ENCODE peak calls at places on chromosomes 7 and 10, in five cellular contexts. I, Z, O, B and N are unnamed samples.

GRCh38 chr10:92103376-92104084 is 180.0 kb downstream of the BTAF1 start:
- DNase-seq in I (no peak), Z (no peak), O (peak), B (no peak), N (no peak)

GRCh38 chr10:43869669-43870322 is 221.1 kb upstream of the ZNF32 start:
- DNase-seq in I (no peak), Z (no peak), O (no peak), B (no peak), N (no peak)

GRCh38 chr10:60943372-60944158 is 420 bp downstream of the RHOBTB1 start:
- DNase-seq in I (peak), Z (peak), O (peak), B (peak), N (peak)

GRCh38 chr10:1142596-1142995 is 86.4 kb downstream of the WDR37 start:
- DNase-seq in I (no peak), Z (no peak), O (no peak), B (no peak), N (no peak)

GRCh38 chr10:79111427-79111826 is 42.7 kb downstream of the ZMIZ1 start:
- DNase-seq in I (no peak), Z (no peak), O (peak), B (no peak), N (no peak)

GRCh38 chr10:69232252-69232651 is 12.1 kb downstream of the HKDC1 start:
- DNase-seq in I (no peak), Z (no peak), O (peak), B (no peak), N (no peak)

GRCh38 chr7:712601-713457 is 13.7 kb upstream of the DNAAF5 start:
- DNase-seq in I (no peak), Z (no peak), O (no peak), B (no peak), N (no peak)

GRCh38 chr10:13740416-13740815 is 153.7 kb downstream of the PRPF18 start:
- DNase-seq in I (no peak), Z (no peak), O (no peak), B (no peak), N (no peak)

GRCh38 chr10:124349231-124349992 is 69.3 kb downstream of the OAT start:
- DNase-seq in I (no peak), Z (no peak), O (no peak), B (peak), N (no peak)

GRCh38 chr7:73999664-74000420 is 28.1 kb upstream of the ELN start:
- DNase-seq in I (peak), Z (no peak), O (peak), B (peak), N (no peak)

DNA sequence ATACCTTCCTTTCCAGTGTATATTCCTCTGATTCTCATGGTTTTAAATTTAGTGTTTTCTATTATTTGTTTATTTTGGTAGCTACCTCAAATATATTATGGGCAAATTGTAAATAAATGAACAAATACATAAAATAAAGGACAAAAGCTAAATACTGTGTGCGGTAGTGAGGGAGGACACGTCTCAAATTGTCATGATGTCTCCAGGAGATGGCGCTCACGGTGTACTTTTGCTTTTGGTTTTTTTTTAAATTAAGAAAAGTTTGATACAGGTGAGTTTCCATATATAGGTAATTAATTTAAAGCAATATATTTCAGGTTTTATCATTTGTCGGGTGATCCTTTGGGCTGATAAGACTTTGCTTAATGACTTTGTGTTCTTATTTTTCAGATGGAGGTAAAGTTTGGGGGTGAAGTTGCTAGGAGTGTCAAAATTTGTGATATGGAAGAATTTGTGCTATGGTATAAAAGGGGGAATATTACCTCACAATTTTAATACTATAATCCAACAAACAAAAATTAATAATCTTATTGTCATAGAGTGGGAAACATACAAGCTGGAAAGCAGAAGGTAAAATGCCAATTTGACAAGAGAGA is 68.4 kb upstream of the TMEM229A start:
- DNase-seq in I (no peak), Z (no peak), O (peak), B (peak), N (no peak)
- TF ChIP-seq CTCF in I (no peak), Z (peak), O (peak), B (peak), N (no peak)

DNA sequence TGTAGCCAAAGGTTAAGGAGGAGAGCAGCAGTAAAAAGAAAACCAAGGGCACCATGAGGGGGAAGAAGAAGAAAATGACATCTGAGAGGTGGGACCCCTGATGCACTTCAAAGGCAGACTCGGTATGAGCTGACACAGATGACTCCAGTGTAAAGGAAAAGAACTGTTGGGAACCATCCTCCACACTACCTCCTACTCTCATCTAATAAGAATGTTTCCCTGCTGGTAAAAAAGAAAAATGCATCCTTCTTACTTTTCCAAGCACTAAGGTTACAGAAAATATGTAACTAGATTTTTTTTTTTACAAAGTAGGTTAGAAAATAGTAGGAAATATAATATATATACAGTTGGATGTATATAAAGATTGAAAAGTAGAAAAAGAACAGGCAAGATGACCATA is 16.9 kb downstream of the TAS2R41 start:
- DNase-seq in I (no peak), Z (no peak), O (no peak), B (no peak), N (no peak)
- TF ChIP-seq CTCF in I (peak), Z (peak), O (peak), B (no peak), N (no peak)

DNA sequence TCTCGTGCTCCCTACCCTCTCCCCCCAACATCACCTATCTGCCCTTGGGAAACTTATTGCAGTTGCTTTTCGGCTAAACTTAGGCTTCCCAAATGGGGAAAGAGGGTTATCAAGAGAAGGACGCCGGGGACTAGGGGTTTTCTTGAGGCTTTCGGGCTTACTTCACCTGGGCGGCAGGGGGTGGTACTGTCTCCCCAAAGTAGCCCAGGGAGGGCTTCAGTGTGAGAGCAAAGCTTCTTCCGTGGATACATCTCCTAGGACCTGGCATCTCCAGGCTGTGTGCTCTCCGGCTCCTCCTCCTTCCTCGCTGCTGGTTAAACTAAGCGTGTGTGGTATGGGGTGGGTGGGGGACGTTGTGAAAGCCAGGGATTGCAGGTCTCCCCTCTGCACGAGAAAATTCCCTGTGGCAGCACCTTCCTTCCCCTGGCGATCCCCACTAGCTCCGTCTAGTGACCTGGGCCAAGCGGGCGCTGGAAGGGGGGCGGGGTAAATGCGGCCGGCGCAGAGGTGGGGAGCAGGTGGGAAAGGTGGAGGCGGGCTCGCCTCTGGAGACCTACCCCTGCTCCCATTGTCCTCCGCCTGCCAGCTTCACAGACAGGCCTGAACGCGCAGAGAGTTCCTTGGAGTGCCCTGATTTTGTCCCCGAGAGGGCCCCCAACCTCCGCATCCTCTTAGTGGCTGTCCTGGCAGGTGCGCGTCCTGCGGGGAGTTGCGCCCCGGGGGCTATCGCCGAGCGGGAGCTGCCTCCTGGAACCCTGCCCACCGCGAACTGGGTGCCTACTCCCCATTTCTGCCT is 1.2 kb downstream of the PLXDC2 start:
- DNase-seq in I (no peak), Z (peak), O (no peak), B (no peak), N (no peak)
- TF ChIP-seq CTCF in I (peak), Z (no peak), O (peak), B (no peak), N (no peak)

DNA sequence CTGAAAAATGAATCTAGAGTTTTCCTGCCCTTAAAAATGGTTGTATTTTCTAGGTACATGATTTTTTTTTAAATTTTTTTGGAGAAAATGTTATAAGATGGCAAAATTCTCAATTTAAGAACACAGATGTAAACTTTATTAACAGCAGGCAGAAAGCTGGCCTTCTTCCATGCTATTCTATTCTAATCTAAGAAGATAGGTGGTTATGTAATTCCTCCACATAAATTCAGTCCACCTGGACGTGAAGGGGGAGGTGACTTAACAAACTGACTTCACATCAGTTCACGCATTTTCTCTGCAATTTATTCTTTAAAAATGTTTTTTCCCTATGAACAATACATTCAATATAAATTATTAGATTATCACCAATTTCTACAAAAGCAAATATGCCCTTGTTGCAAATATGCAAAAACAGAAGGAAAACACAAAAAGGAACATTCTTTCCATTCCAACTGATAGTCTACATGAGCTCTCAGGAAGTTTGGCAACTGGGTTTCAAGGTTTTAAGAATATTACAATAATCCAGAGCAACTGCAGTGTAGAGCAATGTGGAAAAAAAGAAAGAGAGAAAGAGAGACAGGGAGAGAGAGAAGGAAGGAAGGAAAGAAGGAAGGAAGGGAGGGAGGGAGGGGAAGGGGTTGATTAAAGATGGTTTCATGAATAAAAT is 76.8 kb downstream of the HIBADH start:
- DNase-seq in I (no peak), Z (no peak), O (peak), B (no peak), N (no peak)
- TF ChIP-seq CTCF in I (no peak), Z (no peak), O (no peak), B (no peak), N (no peak)

GRCh38 chr10:88991161-88991899 is 732 bp downstream of the FAS start:
- DNase-seq in I (peak), Z (peak), O (peak), B (peak), N (peak)

GRCh38 chr10:88991900-88992237 is 1.3 kb downstream of the FAS start:
- DNase-seq in I (no peak), Z (no peak), O (no peak), B (no peak), N (no peak)

GRCh38 chr10:88990528-88991160 is at the start of gene FAS:
- DNase-seq in I (peak), Z (peak), O (peak), B (peak), N (peak)

GRCh38 chr10:88989423-88989822 is 1.2 kb upstream of the FAS start:
- DNase-seq in I (no peak), Z (no peak), O (no peak), B (no peak), N (no peak)

GRCh38 chr10:88989824-88990527 is 622 bp upstream of the FAS start:
- DNase-seq in I (peak), Z (no peak), O (peak), B (peak), N (no peak)
- TF ChIP-seq CTCF in I (no peak), Z (no peak), O (no peak), B (no peak), N (no peak)

DNA sequence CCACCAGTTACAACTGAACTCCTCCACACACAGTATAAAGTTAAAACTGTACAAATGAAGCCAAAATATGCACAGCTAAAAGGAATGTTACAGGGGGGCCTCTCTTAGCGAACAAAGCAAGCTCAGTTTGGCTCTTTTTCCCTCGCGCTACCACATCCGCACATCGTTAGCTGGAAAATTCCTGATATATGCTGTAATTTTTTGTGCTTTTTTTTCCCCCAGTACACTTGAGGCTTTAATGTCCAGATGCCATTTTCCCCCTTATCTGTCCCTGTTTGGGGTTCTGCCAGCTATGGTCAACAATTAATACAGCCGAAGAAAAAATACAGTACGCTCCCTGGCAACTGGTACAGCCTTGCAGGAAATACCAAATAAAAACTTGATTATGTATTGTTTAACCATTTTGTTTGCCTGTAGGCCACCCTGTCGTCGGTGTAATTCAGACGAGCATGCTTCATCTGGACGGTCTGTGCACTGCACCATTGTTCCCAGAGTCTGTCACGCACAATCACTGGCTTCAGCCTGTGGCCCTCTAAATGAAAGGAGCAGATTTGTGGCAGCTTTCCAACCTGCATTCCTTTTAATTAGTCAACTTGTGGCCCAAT is 108.1 kb upstream of the FAM133B start:
- DNase-seq in I (peak), Z (no peak), O (peak), B (peak), N (no peak)
- TF ChIP-seq CTCF in I (no peak), Z (no peak), O (peak), B (no peak), N (no peak)

GRCh38 chr7:36987363-36987724 is 263.1 kb upstream of the AOAH start:
- DNase-seq in I (no peak), Z (no peak), O (no peak), B (no peak), N (no peak)
- TF ChIP-seq CTCF in I (no peak), Z (peak), O (no peak), B (no peak), N (no peak)

DNA sequence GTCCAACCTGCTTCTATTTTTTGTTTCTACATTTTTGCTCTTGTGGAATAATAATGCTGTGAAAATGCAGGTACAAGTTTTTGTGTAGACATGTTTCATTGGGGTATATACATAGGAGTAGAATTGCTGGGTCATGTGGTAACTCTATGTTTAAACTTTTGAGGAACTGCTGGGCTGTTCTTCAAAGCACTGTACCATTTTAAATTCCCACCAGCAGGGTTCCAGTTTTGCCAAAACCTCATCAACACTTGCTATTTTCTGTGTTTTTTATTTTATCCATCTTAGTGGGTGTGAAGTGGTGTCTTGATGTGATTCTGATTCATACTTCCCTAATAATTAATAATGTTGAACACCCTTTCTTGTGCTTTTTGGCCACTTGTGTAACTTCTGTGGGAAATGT is 138.6 kb downstream of the RGS10 start:
- DNase-seq in I (no peak), Z (no peak), O (no peak), B (no peak), N (no peak)
- TF ChIP-seq CTCF in I (peak), Z (no peak), O (no peak), B (no peak), N (no peak)

DNA sequence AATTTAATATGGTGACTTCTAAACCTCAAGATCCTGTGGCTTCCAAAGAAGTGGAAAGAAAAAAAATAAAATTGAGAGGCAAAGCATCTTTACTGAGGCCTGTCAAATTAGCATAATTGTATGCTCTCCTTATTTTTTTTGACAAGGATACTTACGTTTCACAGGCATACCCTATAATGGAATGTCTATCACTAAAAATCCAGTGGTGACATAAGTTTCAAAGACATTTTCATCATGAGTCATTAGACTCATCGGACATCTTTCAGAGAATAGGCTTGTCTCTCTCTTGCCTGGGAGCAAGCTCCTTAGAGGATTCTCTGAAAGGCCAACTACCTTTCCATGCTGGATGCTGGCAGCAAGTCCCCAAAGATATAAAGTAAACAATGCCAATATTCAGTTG is 380.7 kb upstream of the STEAP1 start:
- DNase-seq in I (no peak), Z (no peak), O (no peak), B (no peak), N (no peak)
- TF ChIP-seq CTCF in I (no peak), Z (no peak), O (no peak), B (no peak), N (no peak)